ENCODE peak calls at places on chromosomes 7 and 10, in four cellular contexts. Y is GM10248; E is CD4-positive, alpha-beta T cell; N is GM06990. R is an unnamed sample.

GRCh38 chr7:21617513-21617912 is 74.7 kb downstream of the DNAH11 start:
- DNase-seq in N (no peak), E (no peak), Y (no peak), R (no peak)

GRCh38 chr10:47361293-47361692 is 13.1 kb downstream of the RBP3 start:
- DNase-seq in E (no peak), N (no peak), Y (peak), R (peak)

GRCh38 chr7:3832199-3832598 is 531.1 kb downstream of the SDK1 start:
- DNase-seq in N (no peak), Y (no peak), E (no peak), R (no peak)

GRCh38 chr10:126841341-126841902 is 63.8 kb upstream of the DOCK1 start:
- DNase-seq in Y (no peak), E (no peak), N (no peak), R (no peak)

GRCh38 chr7:47954231-47954911 is 6.1 kb upstream of the PKD1L1 start:
- DNase-seq in E (no peak), Y (no peak), N (no peak), R (peak)

GRCh38 chr7:7736671-7737070 is 18.3 kb upstream of the RPA3 start:
- DNase-seq in E (no peak), N (no peak), Y (no peak), R (no peak)

GRCh38 chr10:20415684-20416083 is 481.4 kb downstream of the NEBL start:
- DNase-seq in E (no peak), N (no peak), Y (no peak), R (no peak)

GRCh38 chr7:43071604-43072003 is 40.8 kb upstream of the HECW1 start:
- DNase-seq in N (no peak), E (no peak), Y (no peak), R (no peak)

GRCh38 chr7:129354428-129355157 is 79.6 kb upstream of the STRIP2 start:
- DNase-seq in N (no peak), E (no peak), Y (no peak), R (no peak)

GRCh38 chr10:15439381-15439837 is 68.3 kb upstream of the FAM171A1 start:
- DNase-seq in Y (no peak), N (no peak), E (no peak), R (no peak)

GRCh38 chr10:81600185-81600584 is 274.8 kb upstream of the NRG3 start:
- DNase-seq in E (no peak), Y (no peak), N (no peak), R (peak)

GRCh38 chr7:156989766-156990535 is 20.5 kb downstream of the MNX1 start:
- DNase-seq in E (no peak), N (no peak), Y (no peak), R (no peak)

GRCh38 chr10:110398419-110399162 is 93.9 kb upstream of the SMNDC1 start:
- DNase-seq in Y (no peak), N (no peak), E (no peak), R (peak)

GRCh38 chr7:1260236-1260635 is 27.6 kb downstream of the UNCX start:
- DNase-seq in E (no peak), Y (no peak), N (no peak), R (no peak)

GRCh38 chr7:108193593-108194498 is 63.7 kb upstream of the LAMB4 start:
- DNase-seq in Y (no peak), E (no peak), N (no peak), R (no peak)

GRCh38 chr10:98074315-98074911 is 44.0 kb upstream of the CRTAC1 start:
- DNase-seq in N (no peak), E (no peak), Y (no peak), R (no peak)

GRCh38 chr10:93790454-93790853 is 32.7 kb downstream of the LGI1 start:
- DNase-seq in Y (no peak), E (no peak), N (no peak), R (no peak)

GRCh38 chr7:38195804-38196595 is 18.0 kb downstream of the STARD3NL start:
- DNase-seq in Y (no peak), E (no peak), N (no peak), R (peak)

GRCh38 chr10:101851411-101852116 is 8.0 kb upstream of the KCNIP2 start:
- DNase-seq in N (no peak), E (no peak), Y (no peak), R (no peak)

GRCh38 chr7:24820730-24821044 is 63.4 kb upstream of the GSDME start:
- DNase-seq in Y (no peak), N (no peak), E (no peak), R (peak)

GRCh38 chr7:9711259-9711658 is 1262.4 kb upstream of the PHF14 start:
- DNase-seq in Y (no peak), N (no peak), E (no peak), R (no peak)

GRCh38 chr7:127880454-127880853 is 150.8 kb downstream of the LRRC4 start:
- DNase-seq in E (no peak), N (no peak), Y (no peak), R (no peak)

GRCh38 chr10:115572740-115573455 is 479.7 kb downstream of the ATRNL1 start:
- DNase-seq in N (no peak), E (no peak), Y (peak), R (no peak)
- TF ChIP-seq CTCF in N (peak), E (no peak), Y (peak), R (peak)

GRCh38 chr7:104135760-104136558 is 71.9 kb downstream of the ORC5 start:
- DNase-seq in E (no peak), Y (no peak), N (no peak), R (no peak)

GRCh38 chr7:104137511-104137910 is 70.3 kb downstream of the ORC5 start:
- DNase-seq in Y (no peak), E (no peak), N (no peak), R (no peak)

GRCh38 chr7:104136561-104136960 is 71.3 kb downstream of the ORC5 start:
- DNase-seq in Y (no peak), N (no peak), E (no peak), R (no peak)

GRCh38 chr7:104136981-104137380 is 70.8 kb downstream of the ORC5 start:
- DNase-seq in Y (no peak), N (no peak), E (no peak), R (no peak)

GRCh38 chr7:104137971-104138370 is 69.8 kb downstream of the ORC5 start:
- DNase-seq in N (no peak), Y (no peak), E (no peak), R (peak)
- TF ChIP-seq CTCF in N (no peak), Y (no peak), E (no peak), R (peak)

GRCh38 chr10:133125901-133126300 is 34.1 kb upstream of the KNDC1 start:
- DNase-seq in Y (no peak), E (no peak), N (no peak), R (no peak)

GRCh38 chr10:133123050-133123745 is 35.5 kb downstream of the ADGRA1 start:
- DNase-seq in E (no peak), N (no peak), Y (no peak), R (no peak)

GRCh38 chr10:133126431-133127290 is 33.4 kb upstream of the KNDC1 start:
- DNase-seq in N (no peak), Y (no peak), E (no peak), R (no peak)

GRCh38 chr10:133123746-133124356 is 36.1 kb downstream of the ADGRA1 start:
- DNase-seq in Y (no peak), E (no peak), N (no peak), R (no peak)

DNA sequence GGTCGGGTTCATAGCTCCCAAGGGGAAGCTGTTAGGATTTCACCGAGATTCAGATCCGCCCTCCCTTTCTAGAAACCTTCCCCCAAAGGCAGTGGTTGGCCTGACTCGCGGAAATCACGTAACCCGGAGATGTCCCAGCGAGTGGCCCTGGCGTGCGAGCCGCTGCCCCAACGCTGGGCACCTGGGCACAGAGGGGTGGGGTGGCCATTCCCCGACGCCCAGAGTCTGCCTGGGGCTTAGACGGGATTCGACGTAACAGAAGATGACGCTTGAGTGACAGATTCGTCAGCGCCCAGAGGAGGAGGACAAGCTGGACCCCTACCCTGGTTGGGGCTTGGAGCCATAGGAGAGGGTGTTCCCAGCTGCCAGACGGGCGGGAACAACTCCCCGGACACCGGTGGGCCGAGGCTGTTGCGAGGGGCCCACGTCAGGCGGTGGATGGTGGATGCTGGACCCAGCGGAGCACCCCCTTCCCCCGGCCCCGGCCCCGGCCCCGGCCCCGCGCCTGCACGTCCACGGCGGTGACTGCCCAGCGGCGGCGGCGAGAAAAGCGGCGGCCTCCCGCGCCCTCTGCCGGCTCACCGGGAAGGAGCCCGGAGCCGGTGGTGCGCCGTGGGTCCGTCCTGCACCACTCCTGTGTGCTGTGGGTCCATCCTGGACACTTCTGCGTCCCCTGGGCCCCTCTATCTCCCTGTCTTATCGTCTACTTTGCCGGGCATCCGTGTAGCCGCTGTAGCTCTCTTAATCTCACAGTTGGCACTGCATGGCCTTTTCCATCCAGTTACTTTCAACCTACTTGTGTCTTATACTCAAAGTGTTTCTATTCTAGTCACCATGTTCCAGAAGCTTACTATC is 35.4 kb upstream of the KNDC1 start:
- DNase-seq in N (peak), E (no peak), Y (no peak), R (no peak)
- TF ChIP-seq CTCF in N (no peak), E (no peak), Y (peak), R (peak)

GRCh38 chr10:131260452-131261211 is 50.9 kb downstream of the TCERG1L start:
- DNase-seq in E (no peak), Y (no peak), N (no peak), R (no peak)

GRCh38 chr10:131260031-131260430 is 51.5 kb downstream of the TCERG1L start:
- DNase-seq in N (no peak), Y (no peak), E (no peak), R (no peak)

GRCh38 chr10:131257027-131257426 is 54.5 kb downstream of the TCERG1L start:
- DNase-seq in Y (no peak), N (no peak), E (no peak), R (no peak)

GRCh38 chr10:131259535-131259934 is 52.0 kb downstream of the TCERG1L start:
- DNase-seq in E (no peak), N (no peak), Y (no peak), R (no peak)

DNA sequence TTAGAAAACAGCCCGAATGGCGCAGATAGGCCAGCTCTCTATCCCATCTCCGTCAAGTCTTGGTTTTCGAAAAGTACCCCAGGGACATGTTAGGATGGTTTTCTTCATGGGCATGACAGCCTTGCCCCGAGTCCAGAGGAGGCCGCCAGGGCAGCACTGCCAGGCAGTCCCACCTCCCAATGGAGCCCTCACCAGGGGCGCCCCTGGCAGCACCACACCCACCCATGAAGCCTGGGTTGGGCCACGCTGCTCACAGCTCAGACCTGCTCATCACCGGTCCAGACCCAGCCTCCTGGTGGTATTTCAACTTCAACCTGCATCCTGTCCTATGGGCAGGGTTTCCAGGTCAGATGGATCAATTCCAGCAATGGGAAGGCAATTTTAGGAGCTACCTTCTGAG is 53.3 kb downstream of the TCERG1L start:
- DNase-seq in E (no peak), Y (no peak), N (no peak), R (no peak)
- TF ChIP-seq CTCF in E (no peak), Y (no peak), N (no peak), R (no peak)

DNA sequence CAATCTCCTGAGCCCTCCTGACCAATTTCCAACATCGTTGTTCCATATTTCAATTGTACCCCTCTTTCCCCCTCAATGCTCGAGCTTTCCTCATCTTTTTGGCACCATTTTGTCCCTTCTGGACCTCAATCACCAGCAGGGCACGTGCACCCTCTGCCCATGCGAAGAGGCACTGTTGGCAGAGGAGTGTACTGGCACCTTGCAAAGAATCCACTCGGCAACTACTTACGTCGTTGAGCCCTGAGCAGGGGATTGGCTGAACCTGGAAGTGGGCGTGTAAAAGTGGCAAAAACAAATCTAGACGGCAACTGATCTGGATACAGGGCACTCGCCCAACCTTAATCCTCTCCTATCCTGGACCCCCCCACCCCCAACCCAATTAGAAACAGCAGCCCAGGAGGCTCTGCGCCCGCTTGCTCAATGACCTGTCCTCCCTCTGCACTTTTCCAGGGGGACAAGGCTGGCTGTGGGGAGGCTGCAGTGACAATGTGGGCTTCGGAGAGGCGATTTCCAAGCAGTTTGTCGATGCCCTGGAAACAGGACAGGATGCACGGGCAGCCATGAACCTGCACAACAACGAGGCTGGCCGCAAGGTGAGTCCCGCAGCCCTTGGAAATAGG is 18.8 kb downstream of the WNT8B start:
- DNase-seq in N (peak), E (peak), Y (peak), R (peak)
- TF ChIP-seq CTCF in N (no peak), E (no peak), Y (no peak), R (no peak)

GRCh38 chr10:31322647-31323046 is 3.6 kb downstream of the ZEB1 start:
- DNase-seq in N (no peak), E (no peak), Y (peak), R (no peak)
- TF ChIP-seq CTCF in N (peak), E (peak), Y (peak), R (peak)